ENCODE peak calls at places on chromosomes 4 and X, in four cellular contexts. B is transverse colon, U is GM12878, M is GM23338. L is an unnamed sample.

GRCh38 chr4:44671636-44672035 is 6.6 kb upstream of the GUF1 start:
- DNase-seq in B (no peak), U (no peak), M (no peak), L (no peak)

GRCh38 chr4:14834382-14834781 is 167.9 kb upstream of the CPEB2 start:
- DNase-seq in B (no peak), U (no peak), M (no peak), L (no peak)

GRCh38 chr4:155999743-156000142 is 46.1 kb upstream of the CTSO start:
- DNase-seq in B (no peak), U (no peak), M (peak), L (no peak)

GRCh38 chrX:97563531-97564133 is 679.9 kb downstream of the RPA4 start:
- DNase-seq in B (peak), U (peak), M (no peak), L (peak)

GRCh38 chr4:157992038-157992706 is 180.7 kb downstream of the GASK1B start:
- DNase-seq in B (no peak), U (no peak), M (peak), L (no peak)

GRCh38 chrX:151604931-151605330 is 41.5 kb downstream of the PASD1 start:
- DNase-seq in B (no peak), U (no peak), M (no peak), L (no peak)

GRCh38 chrX:25156323-25156722 is 140.6 kb upstream of the ARX start:
- DNase-seq in B (no peak), U (no peak), M (no peak), L (no peak)

GRCh38 chr4:187668683-187669082 is 326.9 kb upstream of the ZFP42 start:
- DNase-seq in B (no peak), U (no peak), M (no peak), L (no peak)

GRCh38 chrX:149392896-149393295 is 112.2 kb downstream of the IDS start:
- DNase-seq in B (no peak), U (no peak), M (no peak), L (no peak)

GRCh38 chr4:155769092-155769491 is 10.3 kb downstream of the GUCY1B1 start:
- DNase-seq in B (no peak), U (no peak), M (no peak), L (no peak)

GRCh38 chr4:121686265-121686664 is 10.5 kb downstream of the ANXA5 start:
- DNase-seq in B (no peak), U (no peak), M (no peak), L (no peak)

GRCh38 chr4:73450398-73451004 is 14.5 kb downstream of the AFP start:
- DNase-seq in B (no peak), U (no peak), M (peak), L (no peak)

GRCh38 chr4:174307694-174308093 is 24.0 kb downstream of the CEP44 start:
- DNase-seq in B (no peak), U (no peak), M (no peak), L (no peak)

GRCh38 chrX:10360121-10360520 is 203.3 kb downstream of the CLCN4 start:
- DNase-seq in B (no peak), U (no peak), M (no peak), L (no peak)

GRCh38 chrX:150935466-150935865 is 37.0 kb upstream of the CD99L2 start:
- DNase-seq in B (no peak), U (no peak), M (no peak), L (no peak)

GRCh38 chr4:2874861-2875260 is 31.2 kb downstream of the ADD1 start:
- DNase-seq in B (no peak), U (no peak), M (no peak), L (no peak)

GRCh38 chrX:97027384-97027922 is 143.7 kb downstream of the RPA4 start:
- DNase-seq in B (no peak), U (no peak), M (peak), L (no peak)

GRCh38 chr4:1402021-1402515 is 4.2 kb downstream of the NKX1-1 start:
- DNase-seq in B (no peak), U (no peak), M (no peak), L (no peak)

GRCh38 chr4:60805500-60806313 is 394.4 kb upstream of the ADGRL3 start:
- DNase-seq in B (no peak), U (no peak), M (peak), L (no peak)

GRCh38 chr4:150206981-150207380 is 128.7 kb downstream of the DCLK2 start:
- DNase-seq in B (no peak), U (no peak), M (no peak), L (no peak)

GRCh38 chr4:156711196-156711590 is 260.4 kb downstream of the PDGFC start:
- DNase-seq in B (no peak), U (no peak), M (no peak), L (no peak)

GRCh38 chr4:105181259-105181658 is 34.6 kb downstream of the TET2 start:
- DNase-seq in B (no peak), U (no peak), M (peak), L (no peak)

GRCh38 chrX:50953832-50954231 is 43.3 kb downstream of the BMP15 start:
- DNase-seq in B (no peak), U (no peak), M (no peak), L (no peak)

GRCh38 chrX:20028588-20028987 is 37.7 kb upstream of the BCLAF3 start:
- DNase-seq in B (no peak), U (no peak), M (no peak), L (no peak)

GRCh38 chrX:19593684-19594083 is 78.4 kb upstream of the MAP3K15 start:
- DNase-seq in B (no peak), U (no peak), M (peak), L (no peak)

GRCh38 chr4:140095694-140096482 is 58.1 kb downstream of the MAML3 start:
- DNase-seq in B (peak), U (no peak), M (no peak), L (peak)
- TF ChIP-seq POLR2AphosphoS5 in B (no peak), U (no peak), M (no peak), L (peak)

DNA sequence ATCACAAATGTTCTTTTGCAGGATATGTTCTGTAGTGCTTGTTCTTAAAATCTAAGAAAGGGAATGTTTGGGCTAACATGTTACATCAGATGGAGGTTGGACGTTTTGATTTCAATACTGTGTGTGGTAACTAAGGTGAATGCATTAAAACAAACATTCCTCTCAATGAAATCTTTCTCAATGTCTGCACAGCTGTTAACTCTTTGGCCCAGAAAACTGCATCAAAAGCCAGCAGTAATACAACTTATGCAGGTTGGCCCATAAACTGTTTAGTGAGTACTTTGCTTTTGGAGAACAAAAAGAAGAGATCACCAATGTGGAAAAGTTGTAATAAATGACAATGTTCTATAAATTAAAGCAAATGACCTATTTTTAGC is 18.1 kb downstream of the ARSJ start:
- DNase-seq in B (no peak), U (no peak), M (no peak), L (no peak)
- TF ChIP-seq POLR2AphosphoS5 in B (no peak), U (no peak), M (no peak), L (no peak)

GRCh38 chr4:125676583-125676982 is 361.8 kb downstream of the FAT4 start:
- DNase-seq in B (no peak), U (no peak), M (no peak), L (peak)
- TF ChIP-seq POLR2AphosphoS5 in B (no peak), U (no peak), M (no peak), L (no peak)

GRCh38 chr4:39446842-39447573 is 11.7 kb downstream of the RPL9 start:
- DNase-seq in B (peak), U (peak), M (peak), L (peak)
- TF ChIP-seq POLR2AphosphoS5 in B (peak), U (peak), M (peak), L (no peak)

GRCh38 chrX:49073641-49074575 is at the start of gene PRAF2:
- DNase-seq in B (peak), U (peak), M (peak), L (peak)

GRCh38 chrX:49069038-49069437 is 4.8 kb downstream of the PRAF2 start:
- DNase-seq in B (no peak), U (no peak), M (no peak), L (no peak)

GRCh38 chrX:49072712-49073095 is 1.1 kb downstream of the PRAF2 start:
- DNase-seq in B (no peak), U (no peak), M (no peak), L (no peak)

GRCh38 chrX:49070988-49071387 is 2.8 kb downstream of the PRAF2 start:
- DNase-seq in B (no peak), U (no peak), M (no peak), L (no peak)

DNA sequence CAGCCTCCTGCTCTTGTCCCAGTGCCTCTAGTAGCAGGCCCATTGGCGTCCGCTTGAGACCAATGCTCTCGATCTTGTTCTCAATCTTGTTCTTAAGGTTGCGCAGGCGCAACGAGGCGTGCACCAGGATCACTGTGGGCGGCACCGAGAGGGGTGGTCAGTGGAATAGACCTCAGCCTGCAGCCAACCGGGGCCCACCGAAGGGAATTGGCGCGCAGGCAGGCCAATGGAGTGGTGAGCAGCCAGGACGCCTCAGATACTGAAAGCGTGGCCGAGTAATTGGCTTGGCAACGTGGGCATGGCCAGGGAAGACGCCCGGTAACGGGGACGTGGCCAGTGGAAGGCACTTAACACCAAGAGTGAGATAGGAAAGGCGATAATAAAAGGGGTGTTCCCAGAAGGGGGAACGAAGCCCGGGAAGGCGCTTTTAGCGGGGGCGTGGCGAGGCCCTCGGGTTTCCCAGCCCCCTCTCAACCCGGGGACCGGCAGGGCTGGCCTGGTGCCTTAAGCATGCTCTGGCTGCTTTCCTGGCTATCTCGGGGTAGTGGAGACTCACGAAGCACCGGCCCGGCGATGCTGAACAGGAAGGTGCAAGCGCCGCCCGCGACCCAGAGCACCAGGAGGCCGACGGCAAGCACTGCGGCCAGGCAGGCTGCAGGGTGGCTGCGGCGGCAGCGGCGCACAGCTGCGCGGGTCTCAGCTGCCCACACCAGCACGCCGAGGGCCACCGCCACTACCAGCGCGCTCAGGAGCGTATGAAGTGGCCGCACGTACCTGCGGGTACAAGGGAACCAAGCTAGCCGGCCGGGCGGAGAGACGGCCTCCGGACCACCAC is 1.7 kb downstream of the PRAF2 start:
- DNase-seq in B (peak), U (no peak), M (peak), L (peak)
- TF ChIP-seq POLR2AphosphoS5 in B (no peak), U (no peak), M (no peak), L (no peak)

GRCh38 chr4:11416071-11416766 is 12.5 kb downstream of the HS3ST1 start:
- DNase-seq in B (no peak), U (no peak), M (no peak), L (no peak)

GRCh38 chr4:11420327-11420726 is 8.4 kb downstream of the HS3ST1 start:
- DNase-seq in B (no peak), U (no peak), M (no peak), L (no peak)

GRCh38 chr4:11418610-11419009 is 10.1 kb downstream of the HS3ST1 start:
- DNase-seq in B (no peak), U (no peak), M (peak), L (no peak)

GRCh38 chr4:11415409-11416070 is 13.2 kb downstream of the HS3ST1 start:
- DNase-seq in B (no peak), U (no peak), M (no peak), L (no peak)

GRCh38 chr4:11416767-11417113 is 12.0 kb downstream of the HS3ST1 start:
- DNase-seq in B (no peak), U (no peak), M (no peak), L (no peak)
- TF ChIP-seq POLR2AphosphoS5 in B (no peak), U (no peak), M (no peak), L (no peak)

GRCh38 chr4:168409089-168409801 is 71.0 kb downstream of the DDX60L start:
- DNase-seq in B (no peak), U (no peak), M (no peak), L (no peak)

GRCh38 chr4:168411318-168412150 is 68.8 kb downstream of the DDX60L start:
- DNase-seq in B (no peak), U (no peak), M (no peak), L (no peak)

GRCh38 chr4:168410681-168411080 is 69.6 kb downstream of the DDX60L start:
- DNase-seq in B (no peak), U (no peak), M (no peak), L (no peak)

DNA sequence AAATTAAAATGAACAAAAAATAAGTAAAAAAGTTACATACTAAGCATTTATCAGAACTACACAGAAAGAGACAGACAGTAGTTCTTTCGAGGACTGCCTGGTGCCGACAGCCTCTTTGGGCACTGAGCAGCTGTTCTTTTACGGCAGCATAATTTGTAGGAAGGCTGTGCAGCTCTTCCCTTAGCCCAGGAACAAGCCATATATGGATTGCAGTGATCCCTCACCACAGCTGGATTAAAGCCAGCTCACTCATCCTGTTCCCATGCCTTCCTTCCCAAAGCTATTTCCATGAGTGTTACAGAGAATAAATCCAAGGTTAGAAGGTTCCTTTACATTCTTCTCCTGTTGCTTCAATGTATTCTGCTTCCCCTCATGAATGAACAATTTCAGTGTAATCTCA is 71.7 kb downstream of the DDX60L start:
- DNase-seq in B (peak), U (no peak), M (no peak), L (no peak)
- TF ChIP-seq POLR2AphosphoS5 in B (peak), U (no peak), M (no peak), L (no peak)

GRCh38 chr4:76641351-76641750 is 206.3 kb downstream of the SHROOM3 start:
- DNase-seq in B (no peak), U (no peak), M (no peak), L (no peak)
- TF ChIP-seq POLR2AphosphoS5 in B (no peak), U (no peak), M (no peak), L (no peak)